ENCODE peak calls at places on chromosomes 3 and 15, in five cellular contexts. R is IMR-90; M is CD8-positive, alpha-beta memory T cell; P is body of pancreas; V is Peyer's patch. E is an unnamed sample. For H3K4me1, the result is how much of the 10 kb centered on the place peaks cover.

GRCh38 chr3:183698760-183699159 is 1.2 kb downstream of the YEATS2 start:
- DNase-seq in R (peak), M (no peak), P (no peak), V (peak), E (peak)

GRCh38 chr3:58272891-58273290 is 33.2 kb upstream of the RPP14 start:
- DNase-seq in R (peak), M (no peak), P (no peak), V (no peak), E (no peak)

GRCh38 chr3:10768995-10769394 is 47.0 kb upstream of the SLC6A11 start:
- DNase-seq in R (no peak), M (no peak), P (no peak), V (no peak), E (no peak)

GRCh38 chr15:91224750-91225380 is 124.8 kb downstream of the SV2B start:
- DNase-seq in R (peak), M (no peak), P (no peak), V (no peak), E (no peak)

GRCh38 chr3:195001961-195002861 is 268.7 kb downstream of the XXYLT1 start:
- DNase-seq in R (peak), M (peak), P (peak), V (peak), E (peak)

GRCh38 chr3:188205992-188206416 is 52.0 kb downstream of the LPP start:
- DNase-seq in R (no peak), M (no peak), P (no peak), V (peak), E (no peak)

GRCh38 chr3:9673082-9673481 is 23.8 kb downstream of the MTMR14 start:
- DNase-seq in R (no peak), M (no peak), P (no peak), V (no peak), E (no peak)

GRCh38 chr15:94620632-94621031 is 389.3 kb downstream of the MCTP2 start:
- DNase-seq in R (no peak), M (no peak), P (no peak), V (no peak), E (no peak)

GRCh38 chr3:58495101-58495500 is 3.2 kb downstream of the KCTD6 start:
- DNase-seq in R (peak), M (no peak), P (no peak), V (no peak), E (no peak)

GRCh38 chr3:66938338-66938963 is 59.7 kb upstream of the KBTBD8 start:
- DNase-seq in R (peak), M (peak), P (peak), V (peak), E (no peak)

GRCh38 chr15:80580107-80580506 is 115.0 kb upstream of the ABHD17C start:
- DNase-seq in R (peak), M (no peak), P (no peak), V (peak), E (no peak)

GRCh38 chr15:25136119-25136518 is 181.3 kb downstream of the SNRPN start:
- DNase-seq in R (peak), M (no peak), P (no peak), V (no peak), E (no peak)

GRCh38 chr15:32112101-32112500 is 81.8 kb downstream of the CHRNA7 start:
- DNase-seq in R (no peak), M (no peak), P (no peak), V (no peak), E (no peak)

GRCh38 chr15:40746916-40747418 is 8.1 kb downstream of the RMDN3 start:
- DNase-seq in R (peak), M (no peak), P (no peak), V (no peak), E (no peak)

GRCh38 chr3:29346828-29347227 is 66.0 kb downstream of the RBMS3 start:
- DNase-seq in R (peak), M (no peak), P (no peak), V (no peak), E (no peak)

GRCh38 chr3:119222400-119222799 is 18.3 kb downstream of the B4GALT4 start:
- DNase-seq in R (no peak), M (no peak), P (no peak), V (no peak), E (no peak)

GRCh38 chr15:64651573-64652260 is 123.7 kb downstream of the RBPMS2 start:
- DNase-seq in R (peak), M (peak), P (no peak), V (peak), E (no peak)

GRCh38 chr3:188472331-188472730 is 318.4 kb downstream of the LPP start:
- DNase-seq in R (peak), M (no peak), P (no peak), V (no peak), E (no peak)

GRCh38 chr3:48990636-48991421 is 788 bp downstream of the P4HTM start:
- DNase-seq in R (no peak), M (peak), P (no peak), V (peak), E (peak)

GRCh38 chr3:150868282-150868681 is 37.0 kb downstream of the MINDY4B start:
- DNase-seq in R (no peak), M (no peak), P (no peak), V (no peak), E (no peak)

GRCh38 chr3:60979861-60980739 is 271.2 kb downstream of the FHIT start:
- DNase-seq in R (no peak), M (no peak), P (no peak), V (no peak), E (no peak)

GRCh38 chr3:11699083-11699427 is 55.3 kb upstream of the VGLL4 start:
- DNase-seq in R (peak), M (no peak), P (no peak), V (no peak), E (no peak)

GRCh38 chr3:125054436-125055164 is 1.2 kb downstream of the HEG1 start:
- DNase-seq in R (peak), M (peak), P (no peak), V (peak), E (no peak)
- H3K4me1 ChIP-seq in R (under half), M (under half), P (under half), V (under half), E (half or more)

GRCh38 chr3:13009946-13010315 is 63.3 kb downstream of the IQSEC1 start:
- DNase-seq in R (no peak), M (no peak), P (no peak), V (no peak), E (no peak)
- H3K27ac ChIP-seq in R (no peak), M (peak), P (no peak), V (peak), E (no peak)

GRCh38 chr3:41204369-41204768 is 5.1 kb downstream of the CTNNB1 start:
- DNase-seq in R (no peak), M (no peak), P (no peak), V (no peak), E (no peak)
- H3K4me1 ChIP-seq in R (under half), M (half or more), P (half or more), V (half or more), E (half or more)

GRCh38 chr15:84886984-84887299 is 2.5 kb downstream of the SLC28A1 start:
- DNase-seq in R (no peak), M (no peak), P (no peak), V (no peak), E (no peak)

GRCh38 chr15:84881520-84881830 is 3.0 kb upstream of the SLC28A1 start:
- DNase-seq in R (no peak), M (no peak), P (no peak), V (no peak), E (no peak)

GRCh38 chr15:84886211-84886983 is 1.9 kb downstream of the SLC28A1 start:
- DNase-seq in R (no peak), M (no peak), P (peak), V (peak), E (no peak)

GRCh38 chr15:84883433-84883832 is 1.0 kb upstream of the SLC28A1 start:
- DNase-seq in R (no peak), M (no peak), P (no peak), V (no peak), E (no peak)

GRCh38 chr15:84883916-84884781 is at the start of gene SLC28A1:
- DNase-seq in R (no peak), M (no peak), P (peak), V (peak), E (no peak)
- H3K27ac ChIP-seq in R (no peak), M (no peak), P (no peak), V (peak), E (no peak)

GRCh38 chr3:53264718-53265117 is 8.9 kb upstream of the TKT start:
- DNase-seq in R (no peak), M (no peak), P (peak), V (no peak), E (peak)
- H3K4me1 ChIP-seq in R (under half), M (under half), P (under half), V (under half), E (under half)

DNA sequence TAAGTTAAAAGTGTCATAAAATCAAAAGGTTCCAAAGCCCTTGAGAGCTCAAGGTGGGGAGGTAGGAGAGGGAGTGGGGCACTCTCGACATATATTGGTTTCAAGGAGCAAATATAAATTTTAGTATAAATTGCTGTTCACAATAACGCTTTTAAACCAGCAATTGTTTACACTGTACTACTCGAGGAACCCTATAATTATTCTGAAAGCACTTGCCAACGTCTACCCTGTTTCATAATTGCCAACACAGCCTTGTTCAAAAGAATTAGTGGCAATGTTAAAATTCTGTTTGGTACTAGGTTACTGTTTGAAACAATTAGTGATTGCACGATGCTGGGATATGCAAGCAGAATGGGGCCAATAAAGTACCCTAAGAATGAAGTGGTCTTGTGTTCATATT is 76.3 kb upstream of the ICE2 start:
- DNase-seq in R (no peak), M (no peak), P (no peak), V (no peak), E (no peak)
- H3K27ac ChIP-seq in R (no peak), M (no peak), P (no peak), V (no peak), E (no peak)

GRCh38 chr3:127743676-127744075 is 70.9 kb downstream of the ABTB1 start:
- DNase-seq in R (no peak), M (no peak), P (peak), V (peak), E (no peak)

GRCh38 chr3:127741246-127741645 is 68.5 kb downstream of the ABTB1 start:
- DNase-seq in R (no peak), M (no peak), P (peak), V (no peak), E (no peak)

GRCh38 chr3:127742580-127742979 is 69.8 kb downstream of the ABTB1 start:
- DNase-seq in R (no peak), M (no peak), P (peak), V (no peak), E (no peak)

GRCh38 chr3:127740136-127740915 is 67.6 kb downstream of the ABTB1 start:
- DNase-seq in R (no peak), M (no peak), P (peak), V (no peak), E (peak)

DNA sequence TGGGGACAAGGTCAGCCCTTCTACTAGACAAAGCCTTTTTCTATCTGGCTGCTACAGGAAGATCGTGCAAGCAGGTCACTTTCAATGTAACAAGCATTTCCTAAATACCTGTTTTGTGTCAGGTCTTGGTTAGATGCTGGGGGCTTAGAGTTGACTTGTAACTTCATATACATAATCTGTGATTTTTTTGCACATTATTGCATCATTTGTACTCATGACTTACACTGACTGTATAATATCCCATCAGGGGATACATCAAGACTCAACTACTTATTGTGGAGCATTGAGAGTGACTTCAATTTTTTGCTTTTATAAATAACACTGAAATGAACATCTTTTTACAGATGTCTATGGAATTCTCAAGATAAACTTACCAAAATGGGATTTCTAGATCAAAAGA is 68.9 kb downstream of the ABTB1 start:
- DNase-seq in R (no peak), M (no peak), P (no peak), V (no peak), E (no peak)
- H3K4me1 ChIP-seq in R (under half), M (under half), P (under half), V (under half), E (half or more)

E was measured in heart right ventricle.